ENCODE peak calls at places on chromosomes 6 and 20, in four cellular contexts. F is neuronal stem cell, G is psoas muscle, S is transverse colon. E is an unnamed sample.

GRCh38 chr20:853406-853996 is 20.0 kb downstream of the FAM110A start:
- DNase-seq in F (no peak), G (no peak), S (no peak), E (no peak)

GRCh38 chr6:29847871-29848630 is 20.4 kb downstream of the HLA-G start:
- DNase-seq in F (peak; percentile 67), G (peak; percentile 78), S (peak; percentile 87), E (peak; percentile 28)

GRCh38 chr20:25116746-25117457 is 35.0 kb upstream of the VSX1 start:
- DNase-seq in F (no peak), G (no peak), S (no peak), E (peak; percentile 19)

GRCh38 chr6:33203443-33204164 is 851 bp upstream of the HSD17B8 start:
- DNase-seq in F (no peak), G (no peak), S (no peak), E (no peak)

GRCh38 chr6:114220241-114220640 is 122.6 kb downstream of the HS3ST5 start:
- DNase-seq in F (no peak), G (no peak), S (no peak), E (no peak)

GRCh38 chr6:39029156-39030011 is 19.2 kb upstream of the GLP1R start:
- DNase-seq in F (peak; percentile 23), G (no peak), S (peak; percentile 31), E (no peak)

GRCh38 chr6:35494161-35494563 is 2.7 kb downstream of the TEAD3 start:
- DNase-seq in F (no peak), G (no peak), S (no peak), E (no peak)

GRCh38 chr6:150448221-150448620 is 79.4 kb downstream of the IYD start:
- DNase-seq in F (no peak), G (no peak), S (no peak), E (no peak)

GRCh38 chr6:130167655-130168054 is 55.1 kb downstream of the SAMD3 start:
- DNase-seq in F (no peak), G (no peak), S (no peak), E (no peak)

GRCh38 chr6:85614780-85615179 is 21.1 kb upstream of the SNX14 start:
- DNase-seq in F (no peak), G (no peak), S (no peak), E (no peak)

GRCh38 chr6:111808493-111808892 is 64.8 kb downstream of the FYN start:
- DNase-seq in F (no peak), G (no peak), S (no peak), E (no peak)

GRCh38 chr20:15487030-15487429 is 1086.2 kb downstream of the KIF16B start:
- DNase-seq in F (no peak), G (no peak), S (no peak), E (no peak)

GRCh38 chr6:31878761-31879542 is at the start of gene SLC44A4:
- DNase-seq in F (no peak), G (no peak), S (peak; percentile 77), E (no peak)

GRCh38 chr6:142361765-142362540 is 60.1 kb downstream of the ADGRG6 start:
- DNase-seq in F (no peak), G (no peak), S (no peak), E (no peak)

GRCh38 chr6:136737343-136738177 is 54.7 kb downstream of the MAP3K5 start:
- DNase-seq in F (no peak), G (no peak), S (no peak), E (no peak)

GRCh38 chr6:155461636-155462035 is 6.0 kb upstream of the NOX3 start:
- DNase-seq in F (no peak), G (no peak), S (no peak), E (no peak)

GRCh38 chr20:42219005-42219404 is 600.8 kb upstream of the CHD6 start:
- DNase-seq in F (no peak), G (no peak), S (no peak), E (no peak)

GRCh38 chr20:1888796-1889463 is 6.3 kb upstream of the SIRPA start:
- DNase-seq in F (no peak), G (no peak), S (no peak), E (no peak)

GRCh38 chr6:16576391-16577368 is 184.6 kb downstream of the ATXN1 start:
- DNase-seq in F (no peak), G (no peak), S (peak; percentile 37), E (no peak)

GRCh38 chr6:44045672-44046015 is 81.6 kb downstream of the MRPL14 start:
- DNase-seq in F (no peak), G (no peak), S (no peak), E (no peak)

GRCh38 chr20:43717616-43717995 is 9.2 kb downstream of the GTSF1L start:
- DNase-seq in F (no peak), G (no peak), S (no peak), E (no peak)
- H3K27ac ChIP-seq in F (no peak overlapping the region), G (no peak overlapping the region), S (no peak overlapping the region), E (no peak overlapping the region)

GRCh38 chr20:53748176-53748575 is 154.5 kb upstream of the ZNF217 start:
- DNase-seq in F (no peak), G (no peak), S (peak; percentile 31), E (no peak)
- H3K27ac ChIP-seq in F (no peak overlapping the region), G (no peak overlapping the region), S (no peak overlapping the region), E (no peak overlapping the region)

DNA sequence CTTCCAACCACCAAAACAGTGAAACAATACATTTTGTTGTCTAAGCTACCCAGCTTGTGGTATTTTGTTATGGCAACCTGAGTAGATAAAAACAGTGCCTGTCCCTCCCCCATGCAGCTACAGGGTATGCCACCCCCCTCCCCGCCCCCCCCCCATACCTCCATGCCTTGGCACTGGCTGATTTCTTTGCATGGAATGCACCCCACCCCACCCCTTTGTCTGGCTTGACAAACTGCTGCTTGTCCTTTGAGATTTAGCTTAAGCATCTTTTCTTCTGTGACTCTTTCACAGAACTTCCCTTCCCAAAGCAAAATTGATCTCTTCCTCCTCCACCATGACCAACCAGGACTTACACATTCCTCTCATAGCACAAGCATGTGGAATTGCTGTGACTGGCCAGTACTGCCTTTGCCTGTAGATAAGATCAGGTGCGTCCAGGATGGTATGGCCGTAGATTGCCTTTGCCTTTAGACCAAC is 64.6 kb upstream of the ADGRF1 start:
- DNase-seq in F (no peak), G (no peak), S (no peak), E (no peak)
- H3K27ac ChIP-seq in F (peak overlapping the region; percentile 8), G (no peak overlapping the region), S (no peak overlapping the region), E (no peak overlapping the region)

DNA sequence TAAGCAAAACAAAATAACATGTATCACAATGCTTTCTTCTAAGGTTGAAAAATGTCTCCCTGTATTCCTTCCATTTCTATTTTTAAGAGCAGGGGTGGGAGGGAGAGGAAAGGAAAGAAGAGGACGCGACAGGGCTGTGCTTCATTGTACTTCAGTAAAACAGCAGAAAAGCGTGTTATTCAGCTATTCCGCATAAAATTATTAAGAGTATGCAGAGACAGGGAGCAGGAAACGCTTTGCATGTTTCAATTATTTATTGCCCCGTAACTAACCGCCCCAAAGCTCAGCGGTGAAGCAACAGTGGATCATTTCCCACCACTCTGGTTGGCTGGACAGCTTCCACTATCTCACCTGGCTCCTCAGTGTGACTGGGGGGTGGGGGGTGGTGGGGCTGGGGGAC is 188.9 kb downstream of the TTLL2 start:
- DNase-seq in F (no peak), G (no peak), S (no peak), E (no peak)
- H3K27ac ChIP-seq in F (no peak overlapping the region), G (no peak overlapping the region), S (no peak overlapping the region), E (no peak overlapping the region)

GRCh38 chr20:18548465-18548864 is 18.8 kb upstream of the SMIM26 start:
- DNase-seq in F (no peak), G (no peak), S (no peak), E (no peak)
- H3K27ac ChIP-seq in F (no peak overlapping the region), G (no peak overlapping the region), S (no peak overlapping the region), E (no peak overlapping the region)

GRCh38 chr20:54108817-54109216 is 38.4 kb upstream of the BCAS1 start:
- DNase-seq in F (no peak), G (no peak), S (no peak), E (no peak)

GRCh38 chr20:54111460-54111859 is 41.1 kb upstream of the BCAS1 start:
- DNase-seq in F (no peak), G (no peak), S (no peak), E (no peak)

GRCh38 chr20:54110041-54110440 is 39.6 kb upstream of the BCAS1 start:
- DNase-seq in F (no peak), G (no peak), S (no peak), E (no peak)

GRCh38 chr20:54112221-54112884 is 42.0 kb upstream of the BCAS1 start:
- DNase-seq in F (no peak), G (no peak), S (peak; percentile 27), E (no peak)

GRCh38 chr20:54110457-54110856 is 40.1 kb upstream of the BCAS1 start:
- DNase-seq in F (no peak), G (no peak), S (no peak), E (no peak)
- H3K27ac ChIP-seq in F (no peak overlapping the region), G (no peak overlapping the region), S (no peak overlapping the region), E (no peak overlapping the region)

GRCh38 chr6:156793224-156793623 is 16.0 kb downstream of the ARID1B start:
- DNase-seq in F (no peak), G (no peak), S (no peak), E (no peak)

GRCh38 chr6:156796627-156797026 is 19.4 kb downstream of the ARID1B start:
- DNase-seq in F (no peak), G (no peak), S (no peak), E (no peak)

GRCh38 chr6:156795825-156796224 is 18.6 kb downstream of the ARID1B start:
- DNase-seq in F (no peak), G (no peak), S (no peak), E (no peak)

GRCh38 chr6:156794546-156794945 is 17.4 kb downstream of the ARID1B start:
- DNase-seq in F (no peak), G (no peak), S (no peak), E (no peak)

GRCh38 chr6:156794963-156795362 is 17.8 kb downstream of the ARID1B start:
- DNase-seq in F (no peak), G (no peak), S (no peak), E (no peak)
- H3K27ac ChIP-seq in F (no peak overlapping the region), G (peak overlapping the region; percentile 38), S (no peak overlapping the region), E (no peak overlapping the region)

E was measured in substantia nigra.